ENCODE peak calls at places on chromosomes 3 and 15, in nine cellular contexts. N is psoas muscle; Q is mammary epithelial cell; L is CD8-positive, alpha-beta memory T cell; X is caudate nucleus; D is sigmoid colon; E is GM12878; C is CD8-positive, alpha-beta T cell; J is tibial artery. K is an unnamed sample.

GRCh38 chr3:19270471-19270870 is 122.2 kb downstream of the KCNH8 start:
- DNase-seq in J (no peak), E (no peak), N (no peak), D (no peak), L (no peak), Q (no peak), C (no peak), X (no peak), K (no peak)

GRCh38 chr3:170355738-170356595 is 1.5 kb upstream of the SKIL start:
- DNase-seq in N (no peak), J (peak), D (peak), X (peak), C (no peak), Q (peak), E (peak), L (peak), K (peak)

GRCh38 chr15:60651155-60651554 is 172.2 kb upstream of the ICE2 start:
- DNase-seq in N (no peak), Q (no peak), L (no peak), X (no peak), E (no peak), D (no peak), C (no peak), J (no peak), K (no peak)

GRCh38 chr3:183022935-183023516 is 42.7 kb upstream of the DCUN1D1 start:
- DNase-seq in X (no peak), L (no peak), Q (no peak), E (no peak), N (no peak), C (no peak), D (no peak), J (no peak), K (no peak)

GRCh38 chr3:171976526-171976925 is 62.9 kb upstream of the FNDC3B start:
- DNase-seq in Q (no peak), C (no peak), N (no peak), L (no peak), E (no peak), D (no peak), X (no peak), J (no peak), K (no peak)

GRCh38 chr3:150421799-150422548 is 13.9 kb downstream of the TSC22D2 start:
- DNase-seq in C (no peak), N (no peak), X (no peak), E (no peak), D (no peak), L (no peak), Q (peak), J (no peak), K (no peak)

GRCh38 chr15:84112025-84112424 is 123.5 kb upstream of the GOLGA6L4 start:
- DNase-seq in N (no peak), L (no peak), E (no peak), D (no peak), J (no peak), C (no peak), Q (peak), X (no peak), K (no peak)

GRCh38 chr15:40150163-40150925 is 10.5 kb upstream of the BUB1B start:
- DNase-seq in N (peak), E (no peak), D (no peak), C (no peak), X (no peak), L (no peak), Q (peak), J (no peak), K (no peak)

GRCh38 chr15:36186376-36186775 is 393.1 kb upstream of the CDIN1 start:
- DNase-seq in J (no peak), E (no peak), Q (no peak), X (no peak), C (no peak), D (no peak), N (no peak), L (no peak), K (no peak)

GRCh38 chr3:133930341-133930933 is 34.8 kb upstream of the RAB6B start:
- DNase-seq in D (no peak), E (no peak), X (no peak), N (no peak), J (no peak), Q (peak), L (no peak), C (no peak), K (peak)

GRCh38 chr3:64631951-64632350 is 55.8 kb downstream of the ADAMTS9 start:
- DNase-seq in J (no peak), Q (no peak), C (no peak), X (no peak), E (no peak), D (no peak), N (no peak), L (no peak), K (no peak)

GRCh38 chr3:161371441-161372320 is at the start of gene SPTSSB:
- DNase-seq in L (peak), C (peak), X (peak), Q (peak), N (peak), J (no peak), D (peak), E (no peak), K (no peak)
- H3K27ac ChIP-seq in L (no peak), C (no peak), X (no peak), Q (no peak), N (no peak), J (no peak), D (no peak), E (no peak), K (no peak)

DNA sequence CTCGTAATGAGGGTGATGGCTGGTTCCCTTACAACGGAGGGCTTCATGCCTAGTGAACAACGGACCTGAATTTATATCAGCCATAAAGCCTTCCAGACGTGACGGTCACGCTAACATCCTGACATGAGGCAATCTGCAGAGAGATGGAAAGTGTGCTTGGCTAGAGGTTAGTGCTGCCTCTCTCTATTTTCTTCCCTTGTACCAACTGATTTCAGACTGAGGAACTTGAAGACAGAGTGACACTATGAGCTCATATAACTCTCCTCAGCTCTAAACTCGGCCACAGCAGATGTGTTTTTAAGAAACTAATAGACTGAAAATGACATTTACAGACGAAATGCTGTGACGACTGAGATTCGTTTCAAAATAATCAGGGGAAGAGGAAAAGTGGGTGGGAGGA is 122.4 kb downstream of the XXYLT1 start:
- DNase-seq in D (no peak), N (no peak), X (no peak), Q (no peak), E (no peak), J (no peak), L (no peak), C (no peak), K (no peak)
- H3K27ac ChIP-seq in D (peak), N (peak), X (no peak), Q (no peak), E (peak), J (no peak), L (no peak), C (no peak), K (peak)

GRCh38 chr3:11549580-11550140 is 94.1 kb downstream of the VGLL4 start:
- DNase-seq in Q (no peak), E (no peak), L (no peak), J (no peak), D (peak), C (no peak), N (no peak), X (no peak), K (no peak)
- H3K27ac ChIP-seq in Q (no peak), E (no peak), L (no peak), J (no peak), D (no peak), C (no peak), N (peak), X (no peak), K (no peak)

GRCh38 chr3:129559565-129560079 is 16.6 kb downstream of the H1-8 start:
- DNase-seq in Q (no peak), D (no peak), X (no peak), J (no peak), E (no peak), C (no peak), N (peak), L (no peak), K (no peak)
- H3K27ac ChIP-seq in Q (no peak), D (peak), X (no peak), J (peak), E (no peak), C (no peak), N (no peak), L (no peak), K (peak)

K was measured in right atrium auricular region.